ENCODE peak calls at places on chromosomes 16 and 17, in ten cellular contexts. A is IMR-90, O is adrenal gland, Y is A549, D is testis, K is sigmoid colon, U is breast epithelium, R is heart left ventricle, L is suprapubic skin, M is Peyer's patch. X is an unnamed sample.

GRCh38 chr17:27810211-27810901 is 10.0 kb upstream of the NOS2 start:
- DNase-seq in A (no peak), O (no peak), Y (no peak), D (no peak), K (no peak), U (no peak), R (no peak), L (no peak), M (no peak), X (no peak)

GRCh38 chr16:77336637-77337036 is 98.2 kb downstream of the ADAMTS18 start:
- DNase-seq in A (no peak), O (no peak), Y (no peak), D (no peak), K (no peak), U (no peak), R (no peak), L (no peak), M (no peak), X (no peak)

GRCh38 chr16:11328172-11329079 is 16.8 kb upstream of the RMI2 start:
- DNase-seq in A (peak; percentile 97), O (peak; percentile 64), Y (peak; percentile 71), D (peak; percentile 81), K (peak; percentile 93), U (no peak), R (peak; percentile 84), L (no peak), M (peak; percentile 84), X (no peak)

GRCh38 chr16:12409700-12410099 is 394.0 kb downstream of the CPPED1 start:
- DNase-seq in A (no peak), O (no peak), Y (no peak), D (no peak), K (no peak), U (no peak), R (no peak), L (no peak), M (no peak), X (no peak)

GRCh38 chr16:11117576-11118211 is 138.3 kb downstream of the SOCS1 start:
- DNase-seq in A (no peak), O (no peak), Y (no peak), D (no peak), K (no peak), U (no peak), R (no peak), L (no peak), M (no peak), X (no peak)

GRCh38 chr17:8887834-8888703 is 20.6 kb upstream of the PIK3R6 start:
- DNase-seq in A (no peak), O (peak; percentile 89), Y (peak; percentile 84), D (peak; percentile 87), K (no peak), U (no peak), R (peak; percentile 57), L (peak; percentile 40), M (no peak), X (no peak)

GRCh38 chr16:2250652-2251280 is 621 bp downstream of the ECI1 start:
- DNase-seq in A (no peak), O (peak; percentile 67), Y (peak; percentile 67), D (peak; percentile 44), K (peak; percentile 72), U (no peak), R (no peak), L (peak; percentile 65), M (peak; percentile 35), X (peak; percentile 81)

GRCh38 chr17:28878981-28879380 is 18.6 kb downstream of the FLOT2 start:
- DNase-seq in A (peak; percentile 32), O (peak; percentile 10), Y (peak; percentile 81), D (peak; percentile 36), K (no peak), U (no peak), R (no peak), L (no peak), M (no peak), X (peak; percentile 72)

GRCh38 chr16:86956437-86956836 is 360.8 kb downstream of the C16orf95 start:
- DNase-seq in A (no peak), O (peak; percentile 44), Y (no peak), D (no peak), K (peak; percentile 49), U (no peak), R (no peak), L (no peak), M (no peak), X (no peak)

GRCh38 chr17:44587339-44587738 is 30.1 kb downstream of the FZD2 start:
- DNase-seq in A (peak; percentile 91), O (peak; percentile 92), Y (peak; percentile 97), D (peak; percentile 82), K (no peak), U (no peak), R (peak; percentile 86), L (no peak), M (no peak), X (no peak)

GRCh38 chr16:58024673-58025350 is 742 bp upstream of the MMP15 start:
- DNase-seq in A (no peak), O (peak; percentile 64), Y (peak; percentile 25), D (peak; percentile 56), K (no peak), U (no peak), R (peak; percentile 51), L (no peak), M (peak; percentile 25), X (peak; percentile 27)

GRCh38 chr16:58024347-58024672 is 1.2 kb upstream of the MMP15 start:
- DNase-seq in A (no peak), O (no peak), Y (no peak), D (no peak), K (no peak), U (no peak), R (no peak), L (no peak), M (no peak), X (no peak)

GRCh38 chr16:58026705-58027340 is 1.3 kb downstream of the MMP15 start:
- DNase-seq in A (no peak), O (no peak), Y (no peak), D (no peak), K (no peak), U (no peak), R (no peak), L (no peak), M (no peak), X (no peak)

GRCh38 chr16:58026139-58026704 is 668 bp downstream of the MMP15 start:
- DNase-seq in A (peak; percentile 17), O (peak; percentile 71), Y (peak; percentile 64), D (no peak), K (peak; percentile 78), U (no peak), R (peak; percentile 62), L (no peak), M (no peak), X (peak; percentile 37)

GRCh38 chr16:58025351-58026138 is at the start of gene MMP15:
- DNase-seq in A (peak; percentile 50), O (peak; percentile 64), Y (peak; percentile 81), D (peak; percentile 87), K (peak; percentile 80), U (peak; percentile 70), R (peak; percentile 73), L (peak; percentile 85), M (peak; percentile 47), X (peak; percentile 50)
- TF ChIP-seq POLR2A in A (no peak), O (peak; percentile 37), Y (peak; percentile 72), D (no peak), K (no peak), U (no peak), R (peak; percentile 69), L (no peak), M (peak; percentile 90), X (no peak)

GRCh38 chr16:3457434-3458252 is 14.2 kb downstream of the NAA60 start:
- DNase-seq in A (peak; percentile 87), O (peak; percentile 97), Y (peak; percentile 92), D (peak; percentile 92), K (peak; percentile 96), U (peak; percentile 87), R (peak; percentile 91), L (peak; percentile 88), M (peak; percentile 85), X (peak; percentile 94)
- TF ChIP-seq POLR2A in A (peak; percentile 82), O (peak; percentile 68), Y (peak; percentile 78), D (no peak), K (peak; percentile 37), U (no peak), R (peak; percentile 56), L (peak; percentile 36), M (peak; percentile 49), X (peak; percentile 77)

DNA sequence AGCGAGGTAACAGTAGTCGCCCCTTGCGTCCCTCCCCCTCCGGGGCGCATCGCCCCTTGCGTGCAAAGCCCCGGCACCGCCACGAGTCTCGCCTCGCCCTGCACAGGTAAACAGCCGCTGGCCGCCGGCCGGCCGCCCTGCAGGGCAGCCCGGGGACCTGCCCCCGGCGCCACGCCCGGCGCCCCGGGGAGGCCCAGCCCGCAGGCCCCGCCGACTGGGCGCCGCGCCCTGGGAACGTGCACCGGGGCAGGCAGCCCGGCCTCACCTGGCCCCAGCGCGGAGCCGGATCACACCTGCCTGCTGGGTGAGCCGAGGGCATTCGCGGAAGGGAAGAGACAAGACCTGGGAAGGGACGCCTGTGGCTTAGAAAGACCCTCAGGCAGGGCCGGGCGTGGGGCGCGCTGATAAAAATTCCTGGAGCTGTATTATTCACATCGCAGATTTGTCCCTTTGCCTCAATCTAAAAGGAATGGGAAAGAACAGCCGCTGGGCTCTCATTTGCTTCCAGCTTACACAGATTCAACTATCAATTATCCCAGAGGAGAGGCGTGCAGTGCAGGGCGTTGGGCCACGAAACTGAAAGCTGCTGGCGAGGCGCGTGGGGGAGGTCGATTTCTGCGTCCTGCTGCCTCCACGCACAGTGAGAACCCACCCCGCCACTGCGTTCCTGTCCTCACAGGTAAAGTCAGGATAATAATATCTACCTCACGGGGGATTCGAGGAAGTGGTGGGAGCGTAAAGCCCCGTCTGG is 451.9 kb downstream of the SLC39A11 start:
- DNase-seq in A (no peak), O (no peak), Y (no peak), D (no peak), K (no peak), U (no peak), R (no peak), L (no peak), M (no peak), X (no peak)
- TF ChIP-seq POLR2A in A (no peak), O (no peak), Y (no peak), D (no peak), K (no peak), U (no peak), R (no peak), L (no peak), M (peak; percentile 31), X (no peak)

GRCh38 chr17:64503821-64504768 is 2.0 kb downstream of the DDX5 start:
- DNase-seq in A (no peak), O (no peak), Y (no peak), D (no peak), K (no peak), U (no peak), R (no peak), L (no peak), M (no peak), X (peak; percentile 69)

GRCh38 chr17:64504769-64505319 is 1.2 kb downstream of the DDX5 start:
- DNase-seq in A (peak; percentile 75), O (peak; percentile 47), Y (peak; percentile 45), D (peak; percentile 23), K (no peak), U (no peak), R (no peak), L (no peak), M (no peak), X (peak; percentile 89)

GRCh38 chr17:64506576-64507417 is at the start of gene CEP95:
- DNase-seq in A (peak; percentile 98), O (peak; percentile 96), Y (no peak), D (peak; percentile 97), K (peak; percentile 99), U (peak; percentile 92), R (peak; percentile 97), L (peak; percentile 98), M (peak; percentile 96), X (peak; percentile 99)

GRCh38 chr17:64506201-64506575 is at the start of gene DDX5:
- DNase-seq in A (peak; percentile 94), O (peak; percentile 98), Y (peak; percentile 99), D (peak; percentile 98), K (peak; percentile 99), U (peak; percentile 98), R (peak; percentile 98), L (peak; percentile 99), M (peak; percentile 97), X (peak; percentile 99)

GRCh38 chr17:64505320-64506200 is 529 bp downstream of the DDX5 start:
- DNase-seq in A (peak; percentile 82), O (peak; percentile 92), Y (peak; percentile 84), D (peak; percentile 92), K (peak; percentile 97), U (peak; percentile 94), R (peak; percentile 90), L (peak; percentile 94), M (peak; percentile 81), X (peak; percentile 89)
- TF ChIP-seq POLR2A in A (no peak), O (peak; percentile 81), Y (peak; percentile 65), D (no peak), K (peak; percentile 52), U (peak; percentile 47), R (peak; percentile 55), L (peak; percentile 83), M (peak; percentile 89), X (peak; percentile 20)

X was measured in erythroblast.